ENCODE peak calls at places on chromosomes 6 and 20, in seven cellular contexts. F, C, T, M, W, S and L are unnamed samples.

GRCh38 chr6:108083349-108083748 is 8.8 kb upstream of the OSTM1 start:
- DNase-seq in S (no peak), C (no peak), M (no peak), T (no peak), W (no peak), F (no peak), L (no peak)

GRCh38 chr6:82741996-82742385 is 323.6 kb downstream of the UBE3D start:
- DNase-seq in W (no peak), C (no peak), T (no peak), F (no peak), M (no peak), S (no peak), L (no peak)

GRCh38 chr6:70094156-70094555 is 208.7 kb downstream of the COL9A1 start:
- DNase-seq in M (no peak), F (no peak), W (no peak), T (no peak), S (no peak), C (no peak), L (no peak)

GRCh38 chr6:168683621-168684020 is 242.6 kb downstream of the SMOC2 start:
- DNase-seq in S (no peak), C (no peak), W (no peak), F (no peak), T (no peak), M (no peak), L (no peak)

GRCh38 chr6:168440520-168441433 is at the start of gene SMOC2:
- DNase-seq in C (no peak), W (peak; percentile 52), T (no peak), M (no peak), S (no peak), F (no peak), L (peak; percentile 68)

GRCh38 chr6:8195714-8196104 is 93.4 kb upstream of the EEF1E1 start:
- DNase-seq in C (no peak), T (no peak), S (no peak), F (no peak), W (no peak), M (no peak), L (no peak)

GRCh38 chr6:108621117-108621516 is 60.4 kb downstream of the FOXO3 start:
- DNase-seq in W (peak; percentile 35), T (no peak), M (no peak), C (no peak), S (peak; percentile 41), F (no peak), L (no peak)

GRCh38 chr6:20583447-20583806 is 49.2 kb downstream of the CDKAL1 start:
- DNase-seq in F (no peak), T (no peak), C (no peak), M (no peak), W (no peak), S (no peak), L (no peak)

GRCh38 chr20:22312744-22313346 is 271.5 kb downstream of the FOXA2 start:
- DNase-seq in W (no peak), T (no peak), M (no peak), F (no peak), S (peak; percentile 31), C (no peak), L (no peak)

GRCh38 chr6:5471044-5471443 is 209.7 kb downstream of the FARS2 start:
- DNase-seq in W (peak; percentile 44), C (no peak), M (peak; percentile 61), F (peak; percentile 26), S (peak; percentile 64), T (peak; percentile 27), L (peak; percentile 57)

GRCh38 chr6:16007146-16007545 is 121.7 kb upstream of the MYLIP start:
- DNase-seq in M (no peak), F (no peak), S (no peak), W (no peak), T (no peak), C (no peak), L (no peak)

GRCh38 chr6:42453649-42454427 is 2.1 kb upstream of the TRERF1 start:
- DNase-seq in S (peak; percentile 54), C (no peak), F (no peak), T (no peak), M (peak; percentile 77), W (peak; percentile 66), L (peak; percentile 55)
- TF ChIP-seq POLR2A in S (no peak), C (no peak), F (no peak), T (no peak), M (peak; percentile 18), W (peak; percentile 15), L (no peak)

GRCh38 chr6:32971581-32972352 is 3.4 kb downstream of the BRD2 start:
- DNase-seq in F (peak; percentile 100), C (peak; percentile 100), M (peak; percentile 99), W (peak; percentile 100), T (peak; percentile 77), S (peak; percentile 99), L (peak; percentile 99)
- TF ChIP-seq POLR2A in F (peak; percentile 70), C (peak; percentile 99), M (peak; percentile 99), W (peak; percentile 100), T (peak; percentile 99), S (no peak), L (peak; percentile 99)

GRCh38 chr6:12293931-12294800 is 4.0 kb downstream of the EDN1 start:
- DNase-seq in C (peak; percentile 24), M (no peak), T (no peak), F (no peak), W (no peak), S (no peak), L (no peak)
- TF ChIP-seq POLR2A in C (no peak), M (no peak), T (no peak), F (no peak), W (no peak), S (no peak), L (no peak)

GRCh38 chr20:63023836-63024571 is 17.2 kb upstream of the BHLHE23 start:
- DNase-seq in F (no peak), C (no peak), T (no peak), M (peak; percentile 23), S (no peak), W (no peak), L (no peak)

GRCh38 chr20:63020681-63021080 is 13.9 kb upstream of the BHLHE23 start:
- DNase-seq in T (no peak), W (no peak), C (no peak), M (peak; percentile 28), F (no peak), S (no peak), L (no peak)

GRCh38 chr20:63022501-63022900 is 15.7 kb upstream of the BHLHE23 start:
- DNase-seq in T (no peak), S (no peak), C (no peak), W (no peak), F (no peak), M (peak; percentile 32), L (no peak)

GRCh38 chr20:63023071-63023835 is 16.5 kb upstream of the BHLHE23 start:
- DNase-seq in W (no peak), S (no peak), F (no peak), M (peak; percentile 38), T (no peak), C (no peak), L (no peak)

DNA sequence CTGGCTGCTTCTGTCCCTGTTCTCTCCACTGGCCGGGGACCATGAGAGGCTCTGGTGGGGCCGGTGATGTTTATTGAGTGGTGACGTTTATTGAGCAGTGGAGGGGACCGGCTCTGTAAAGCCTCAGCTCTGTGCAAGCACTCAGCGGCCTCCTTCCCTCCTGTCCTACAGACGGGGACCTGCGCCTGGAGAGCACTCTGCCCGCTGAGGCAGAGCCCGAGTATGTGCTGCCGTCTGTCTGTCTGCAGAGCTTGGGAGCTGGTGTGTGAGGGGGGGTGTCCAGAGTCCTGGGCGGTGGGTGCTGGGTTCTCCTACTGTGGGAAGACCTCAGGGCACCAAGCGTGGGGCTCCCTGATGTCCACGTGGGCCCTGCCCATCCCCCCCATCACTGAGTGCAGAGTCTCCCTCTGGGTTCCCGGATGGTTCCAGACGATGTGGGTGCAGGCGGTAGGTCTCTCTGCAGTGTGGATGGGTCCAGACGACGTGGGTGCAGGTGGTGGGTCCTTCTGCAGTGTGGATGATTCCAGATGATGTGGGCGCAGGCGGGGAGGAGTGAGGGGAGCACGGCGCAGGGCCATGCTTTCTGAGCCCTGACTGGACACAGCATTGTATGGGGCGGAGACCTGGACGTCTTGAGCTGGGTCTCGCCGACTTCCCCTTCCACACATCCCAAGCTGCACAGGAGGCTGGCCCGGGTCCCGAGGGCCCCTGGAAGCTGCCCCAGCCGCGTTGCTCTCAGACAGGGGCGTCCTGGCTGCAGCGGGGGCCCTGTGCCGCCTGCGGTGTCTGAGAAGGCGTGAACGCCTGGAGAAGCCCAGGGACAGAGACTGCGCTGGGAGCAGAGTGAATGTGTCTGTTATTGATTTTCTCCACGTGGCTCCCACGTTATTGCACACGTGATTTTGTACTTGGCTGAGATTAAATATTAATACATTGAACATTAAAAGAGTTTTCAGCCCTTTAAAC is 14.9 kb upstream of the BHLHE23 start:
- DNase-seq in F (no peak), C (no peak), S (no peak), W (no peak), T (no peak), M (peak; percentile 34), L (no peak)
- TF ChIP-seq POLR2A in F (no peak), C (no peak), S (no peak), W (no peak), T (no peak), M (no peak), L (no peak)

GRCh38 chr6:31665501-31666336 is at the start of gene CSNK2B:
- DNase-seq in C (peak; percentile 99), T (peak; percentile 97), S (peak; percentile 99), W (peak; percentile 99), F (peak; percentile 91), M (peak; percentile 99), L (peak; percentile 99)
- TF ChIP-seq POLR2A in C (peak; percentile 64), T (peak; percentile 97), S (no peak), W (peak; percentile 94), F (peak; percentile 93), M (peak; percentile 85), L (peak; percentile 56)

GRCh38 chr6:42050011-42050896 is at the start of gene TAF8:
- DNase-seq in F (peak; percentile 77), T (peak; percentile 84), S (peak; percentile 90), W (peak; percentile 93), M (peak; percentile 94), C (peak; percentile 86), L (peak; percentile 92)
- TF ChIP-seq POLR2A in F (peak; percentile 99), T (peak; percentile 100), S (no peak), W (peak; percentile 95), M (peak; percentile 92), C (peak; percentile 77), L (no peak)